ENCODE peak calls at places on chromosomes 4 and X, in four cellular contexts. B is T-helper 17 cell, M is activated B cell treated with CpG ODN at 0.5 μM for 24 hours, F is pancreas. Y is an unnamed sample.

GRCh38 chrX:104618106-104618895 is 52.3 kb downstream of the IL1RAPL2 start:
- ATAC-seq in B (no peak), M (no peak), F (no peak), Y (no peak)

GRCh38 chr4:42420120-42420519 is 22.8 kb downstream of the SHISA3 start:
- ATAC-seq in B (no peak), M (no peak), F (no peak), Y (no peak)

GRCh38 chr4:129358571-129358970 is 262.6 kb downstream of the C4orf33 start:
- ATAC-seq in B (no peak), M (no peak), F (peak; percentile 45), Y (no peak)

GRCh38 chr4:173130671-173131070 is 37.9 kb upstream of the GALNT7 start:
- ATAC-seq in B (no peak), M (no peak), F (no peak), Y (no peak)

GRCh38 chr4:185096032-185096653 is 46.9 kb upstream of the SLC25A4 start:
- ATAC-seq in B (no peak), M (no peak), F (peak; percentile 77), Y (no peak)

GRCh38 chr4:95293014-95293413 is 255.8 kb downstream of the UNC5C start:
- ATAC-seq in B (peak; percentile 79), M (no peak), F (no peak), Y (no peak)

GRCh38 chr4:101643201-101643600 is 147.3 kb upstream of the BANK1 start:
- ATAC-seq in B (no peak), M (no peak), F (no peak), Y (peak; percentile 48)

GRCh38 chr4:152509595-152510209 is 26.2 kb downstream of the FBXW7 start:
- ATAC-seq in B (no peak), M (peak; percentile 28), F (no peak), Y (no peak)

GRCh38 chr4:184313058-184313709 is 95.5 kb upstream of the ENPP6 start:
- ATAC-seq in B (no peak), M (no peak), F (no peak), Y (no peak)

GRCh38 chrX:38694394-38694793 is 106.9 kb upstream of the MID1IP1 start:
- ATAC-seq in B (no peak), M (no peak), F (no peak), Y (no peak)

GRCh38 chr4:163595590-163595989 is 101.1 kb downstream of the TMA16 start:
- ATAC-seq in B (no peak), M (no peak), F (no peak), Y (no peak)

GRCh38 chr4:54677416-54677815 is 19.7 kb downstream of the KIT start:
- ATAC-seq in B (no peak), M (no peak), F (no peak), Y (no peak)

GRCh38 chr4:76690091-76690905 is 207.6 kb downstream of the SOWAHB start:
- ATAC-seq in B (no peak), M (no peak), F (peak; percentile 59), Y (no peak)

GRCh38 chrX:42664706-42665105 is 113.3 kb downstream of the PPP1R2C start:
- ATAC-seq in B (no peak), M (no peak), F (no peak), Y (no peak)

GRCh38 chrX:121308276-121308805 is 260.9 kb downstream of the GLUD2 start:
- ATAC-seq in B (peak; percentile 45), M (no peak), F (peak; percentile 79), Y (peak; percentile 73)

GRCh38 chr4:29829067-29829466 is 891.1 kb upstream of the PCDH7 start:
- ATAC-seq in B (no peak), M (no peak), F (no peak), Y (no peak)

GRCh38 chr4:121675715-121676114 is 21.1 kb downstream of the ANXA5 start:
- ATAC-seq in B (no peak), M (no peak), F (peak; percentile 53), Y (no peak)

GRCh38 chr4:138112389-138112788 is 129.8 kb downstream of the SLC7A11 start:
- ATAC-seq in B (no peak), M (no peak), F (no peak), Y (no peak)

GRCh38 chrX:46575991-46576392 is 2.4 kb downstream of the CHST7 start:
- ATAC-seq in B (no peak), M (no peak), F (no peak), Y (no peak)

GRCh38 chr4:128354205-128354821 is 66.7 kb upstream of the PGRMC2 start:
- ATAC-seq in B (no peak), M (no peak), F (peak; percentile 57), Y (no peak)

GRCh38 chr4:55386840-55387239 is 8.9 kb upstream of the TMEM165 start:
- ATAC-seq in B (no peak), M (no peak), F (peak; percentile 88), Y (no peak)

GRCh38 chr4:126364290-126364978 is 1049.7 kb downstream of the FAT4 start:
- ATAC-seq in B (no peak), M (no peak), F (no peak), Y (no peak)

GRCh38 chrX:107753186-107753585 is 22.4 kb downstream of the TSC22D3 start:
- ATAC-seq in B (no peak), M (no peak), F (no peak), Y (no peak)

GRCh38 chr4:101669832-101670188 is 120.7 kb upstream of the BANK1 start:
- ATAC-seq in B (no peak), M (no peak), F (no peak), Y (no peak)

GRCh38 chrX:134840370-134840769 is 150.4 kb upstream of the SMIM10 start:
- ATAC-seq in B (no peak), M (no peak), F (no peak), Y (no peak)

GRCh38 chr4:72888331-72888730 is 181.2 kb downstream of the COX18 start:
- ATAC-seq in B (no peak), M (no peak), F (no peak), Y (no peak)

GRCh38 chr4:153714247-153714646 is 30.2 kb downstream of the TLR2 start:
- ATAC-seq in B (no peak), M (no peak), F (no peak), Y (no peak)

GRCh38 chr4:29970626-29971025 is 749.5 kb upstream of the PCDH7 start:
- ATAC-seq in B (no peak), M (no peak), F (no peak), Y (no peak)

GRCh38 chr4:35358001-35358584 is 886.2 kb downstream of the ARAP2 start:
- ATAC-seq in B (no peak), M (no peak), F (no peak), Y (no peak)

GRCh38 chrX:154307207-154307606 is 11.6 kb downstream of the TKTL1 start:
- ATAC-seq in B (no peak), M (no peak), F (no peak), Y (no peak)

GRCh38 chr4:46945062-46945461 is 36.0 kb upstream of the COX7B2 start:
- ATAC-seq in B (no peak), M (no peak), F (no peak), Y (no peak)

GRCh38 chrX:23185951-23186350 is 148.7 kb upstream of the PTCHD1 start:
- ATAC-seq in B (no peak), M (no peak), F (no peak), Y (no peak)

GRCh38 chr4:126568652-126569580 is 1063.8 kb upstream of the INTU start:
- ATAC-seq in B (no peak), M (no peak), F (no peak), Y (no peak)

GRCh38 chr4:119725011-119725410 is 96.4 kb upstream of the PDE5A start:
- ATAC-seq in B (no peak), M (no peak), F (no peak), Y (no peak)